ENCODE peak calls at places on chromosome 10, in four cellular contexts. One of them, this sample, is unnamed.

GRCh38 chr10:127577376-127577775 is 28.3 kb downstream of the NPS start:
- DNase-seq in activated T-cell treated with anti-CD3 and anti-CD28 coated beads, Interleukin-2, amount 50 U/mL, for 72 hours: no peak
- DNase-seq in psoas muscle: no peak
- DNase-seq in CD4-positive, alpha-beta T cell: no peak
- DNase-seq in this sample: no peak

GRCh38 chr10:114856544-114857287 is 35.1 kb downstream of the FHIP2A start:
- DNase-seq in CD4-positive, alpha-beta T cell: no peak
- DNase-seq in activated T-cell treated with anti-CD3 and anti-CD28 coated beads, Interleukin-2, amount 50 U/mL, for 72 hours: no peak
- DNase-seq in psoas muscle: no peak
- DNase-seq in this sample: peak

GRCh38 chr10:100364735-100365391 is 17.8 kb downstream of the SCD start:
- DNase-seq in CD4-positive, alpha-beta T cell: no peak
- DNase-seq in activated T-cell treated with anti-CD3 and anti-CD28 coated beads, Interleukin-2, amount 50 U/mL, for 72 hours: no peak
- DNase-seq in psoas muscle: peak
- DNase-seq in this sample: no peak

GRCh38 chr10:12707461-12708185 is 293.9 kb downstream of the CCDC3 start:
- DNase-seq in psoas muscle: no peak
- DNase-seq in activated T-cell treated with anti-CD3 and anti-CD28 coated beads, Interleukin-2, amount 50 U/mL, for 72 hours: peak
- DNase-seq in CD4-positive, alpha-beta T cell: no peak
- DNase-seq in this sample: peak

GRCh38 chr10:34262965-34263364 is 552.1 kb downstream of the PARD3 start:
- DNase-seq in psoas muscle: no peak
- DNase-seq in CD4-positive, alpha-beta T cell: no peak
- DNase-seq in activated T-cell treated with anti-CD3 and anti-CD28 coated beads, Interleukin-2, amount 50 U/mL, for 72 hours: no peak
- DNase-seq in this sample: no peak

GRCh38 chr10:9081253-9081652 is 1026.8 kb downstream of the GATA3 start:
- DNase-seq in CD4-positive, alpha-beta T cell: no peak
- DNase-seq in psoas muscle: no peak
- DNase-seq in activated T-cell treated with anti-CD3 and anti-CD28 coated beads, Interleukin-2, amount 50 U/mL, for 72 hours: no peak
- DNase-seq in this sample: no peak

GRCh38 chr10:103724771-103725170 is 130.6 kb downstream of the SH3PXD2A start:
- DNase-seq in activated T-cell treated with anti-CD3 and anti-CD28 coated beads, Interleukin-2, amount 50 U/mL, for 72 hours: no peak
- DNase-seq in CD4-positive, alpha-beta T cell: no peak
- DNase-seq in psoas muscle: no peak
- DNase-seq in this sample: no peak

GRCh38 chr10:119041332-119041731 is 11.8 kb downstream of the NANOS1 start:
- DNase-seq in psoas muscle: no peak
- DNase-seq in CD4-positive, alpha-beta T cell: no peak
- DNase-seq in activated T-cell treated with anti-CD3 and anti-CD28 coated beads, Interleukin-2, amount 50 U/mL, for 72 hours: no peak
- DNase-seq in this sample: no peak

GRCh38 chr10:17033529-17034250 is 95.9 kb downstream of the CUBN start:
- DNase-seq in CD4-positive, alpha-beta T cell: no peak
- DNase-seq in psoas muscle: no peak
- DNase-seq in activated T-cell treated with anti-CD3 and anti-CD28 coated beads, Interleukin-2, amount 50 U/mL, for 72 hours: no peak
- DNase-seq in this sample: peak

GRCh38 chr10:96124230-96125141 is 5.6 kb upstream of the ZNF518A start:
- DNase-seq in psoas muscle: no peak
- DNase-seq in activated T-cell treated with anti-CD3 and anti-CD28 coated beads, Interleukin-2, amount 50 U/mL, for 72 hours: no peak
- DNase-seq in CD4-positive, alpha-beta T cell: no peak
- DNase-seq in this sample: peak

GRCh38 chr10:49389331-49389920 is 6.5 kb downstream of the DRGX start:
- DNase-seq in psoas muscle: no peak
- DNase-seq in CD4-positive, alpha-beta T cell: no peak
- DNase-seq in activated T-cell treated with anti-CD3 and anti-CD28 coated beads, Interleukin-2, amount 50 U/mL, for 72 hours: no peak
- DNase-seq in this sample: no peak

GRCh38 chr10:49606981-49607535 is 3.1 kb upstream of the SLC18A3 start:
- DNase-seq in activated T-cell treated with anti-CD3 and anti-CD28 coated beads, Interleukin-2, amount 50 U/mL, for 72 hours: peak
- DNase-seq in psoas muscle: peak
- DNase-seq in CD4-positive, alpha-beta T cell: peak
- DNase-seq in this sample: peak

GRCh38 chr10:78069151-78069550 is 35.5 kb downstream of the RPS24 start:
- DNase-seq in activated T-cell treated with anti-CD3 and anti-CD28 coated beads, Interleukin-2, amount 50 U/mL, for 72 hours: no peak
- DNase-seq in CD4-positive, alpha-beta T cell: no peak
- DNase-seq in psoas muscle: no peak
- DNase-seq in this sample: no peak

GRCh38 chr10:108808228-108808627 is 1115.1 kb downstream of the XPNPEP1 start:
- DNase-seq in CD4-positive, alpha-beta T cell: no peak
- DNase-seq in psoas muscle: no peak
- DNase-seq in activated T-cell treated with anti-CD3 and anti-CD28 coated beads, Interleukin-2, amount 50 U/mL, for 72 hours: no peak
- DNase-seq in this sample: no peak

GRCh38 chr10:36880898-36881297 is 244.5 kb upstream of the ANKRD30A start:
- DNase-seq in CD4-positive, alpha-beta T cell: no peak
- DNase-seq in activated T-cell treated with anti-CD3 and anti-CD28 coated beads, Interleukin-2, amount 50 U/mL, for 72 hours: no peak
- DNase-seq in psoas muscle: no peak
- DNase-seq in this sample: peak

GRCh38 chr10:20890491-20891337 is 6.4 kb downstream of the NEBL start:
- DNase-seq in CD4-positive, alpha-beta T cell: no peak
- DNase-seq in psoas muscle: no peak
- DNase-seq in activated T-cell treated with anti-CD3 and anti-CD28 coated beads, Interleukin-2, amount 50 U/mL, for 72 hours: no peak
- DNase-seq in this sample: no peak